ENCODE peak calls at places on chromosomes 12 and 14, in seven cellular contexts. One of them, this sample, is unnamed.
A peak's percentile ranks its signal among the peaks of the same experiment; 100 is the strongest.

GRCh38 chr12:122318607-122319311 is 52.5 kb upstream of the VPS33A start:
- DNase-seq in NCI-H1417: no peak
- DNase-seq in activated CD4-positive, alpha-beta memory T cell treated with anti-CD3 and anti-CD28 coated beads, Interleukin-2, amount 10 ng/mL, durations not matched to agents 7 days and 5 days: no peak
- DNase-seq in thyroid gland: no peak
- DNase-seq in GM04504: peak; percentile 95
- DNase-seq in foreskin fibroblast: peak; percentile 80
- DNase-seq in omental fat pad: no peak
- DNase-seq in this sample: no peak

GRCh38 chr12:106642991-106643390 is 60.2 kb downstream of the RFX4 start:
- DNase-seq in GM04504: no peak
- DNase-seq in activated CD4-positive, alpha-beta memory T cell treated with anti-CD3 and anti-CD28 coated beads, Interleukin-2, amount 10 ng/mL, durations not matched to agents 7 days and 5 days: no peak
- DNase-seq in thyroid gland: no peak
- DNase-seq in NCI-H1417: no peak
- DNase-seq in omental fat pad: no peak
- DNase-seq in foreskin fibroblast: no peak
- DNase-seq in this sample: no peak

GRCh38 chr14:61315288-61315687 is 6.1 kb upstream of the PRKCH start:
- DNase-seq in GM04504: no peak
- DNase-seq in foreskin fibroblast: no peak
- DNase-seq in omental fat pad: no peak
- DNase-seq in NCI-H1417: no peak
- DNase-seq in activated CD4-positive, alpha-beta memory T cell treated with anti-CD3 and anti-CD28 coated beads, Interleukin-2, amount 10 ng/mL, durations not matched to agents 7 days and 5 days: no peak
- DNase-seq in thyroid gland: no peak
- DNase-seq in this sample: no peak

GRCh38 chr12:131045705-131046460 is 92.2 kb downstream of the ADGRD1 start:
- DNase-seq in omental fat pad: no peak
- DNase-seq in activated CD4-positive, alpha-beta memory T cell treated with anti-CD3 and anti-CD28 coated beads, Interleukin-2, amount 10 ng/mL, durations not matched to agents 7 days and 5 days: no peak
- DNase-seq in NCI-H1417: no peak
- DNase-seq in foreskin fibroblast: no peak
- DNase-seq in GM04504: no peak
- DNase-seq in thyroid gland: no peak
- DNase-seq in this sample: no peak

GRCh38 chr12:123389560-123390351 is 5.8 kb downstream of the KMT5A start:
- DNase-seq in activated CD4-positive, alpha-beta memory T cell treated with anti-CD3 and anti-CD28 coated beads, Interleukin-2, amount 10 ng/mL, durations not matched to agents 7 days and 5 days: peak; percentile 40
- DNase-seq in thyroid gland: peak; percentile 90
- DNase-seq in foreskin fibroblast: peak; percentile 36
- DNase-seq in NCI-H1417: peak; percentile 65
- DNase-seq in GM04504: no peak
- DNase-seq in omental fat pad: no peak
- DNase-seq in this sample: peak; percentile 64

GRCh38 chr12:28535216-28535615 is 345.0 kb downstream of the CCDC91 start:
- DNase-seq in activated CD4-positive, alpha-beta memory T cell treated with anti-CD3 and anti-CD28 coated beads, Interleukin-2, amount 10 ng/mL, durations not matched to agents 7 days and 5 days: no peak
- DNase-seq in NCI-H1417: no peak
- DNase-seq in GM04504: no peak
- DNase-seq in foreskin fibroblast: peak; percentile 59
- DNase-seq in thyroid gland: no peak
- DNase-seq in omental fat pad: no peak
- DNase-seq in this sample: no peak

GRCh38 chr14:53840444-53840843 is 116.2 kb downstream of the BMP4 start:
- DNase-seq in omental fat pad: no peak
- DNase-seq in NCI-H1417: peak; percentile 23
- DNase-seq in activated CD4-positive, alpha-beta memory T cell treated with anti-CD3 and anti-CD28 coated beads, Interleukin-2, amount 10 ng/mL, durations not matched to agents 7 days and 5 days: no peak
- DNase-seq in GM04504: no peak
- DNase-seq in foreskin fibroblast: no peak
- DNase-seq in thyroid gland: no peak
- DNase-seq in this sample: no peak

GRCh38 chr14:56892959-56893358 is 82.7 kb upstream of the OTX2 start:
- DNase-seq in NCI-H1417: no peak
- DNase-seq in omental fat pad: no peak
- DNase-seq in thyroid gland: no peak
- DNase-seq in GM04504: no peak
- DNase-seq in activated CD4-positive, alpha-beta memory T cell treated with anti-CD3 and anti-CD28 coated beads, Interleukin-2, amount 10 ng/mL, durations not matched to agents 7 days and 5 days: no peak
- DNase-seq in foreskin fibroblast: no peak
- DNase-seq in this sample: no peak

GRCh38 chr12:56257491-56258067 is 605 bp downstream of the ANKRD52 start:
- DNase-seq in activated CD4-positive, alpha-beta memory T cell treated with anti-CD3 and anti-CD28 coated beads, Interleukin-2, amount 10 ng/mL, durations not matched to agents 7 days and 5 days: no peak
- DNase-seq in foreskin fibroblast: no peak
- DNase-seq in thyroid gland: peak; percentile 23
- DNase-seq in GM04504: no peak
- DNase-seq in NCI-H1417: peak; percentile 72
- DNase-seq in omental fat pad: no peak
- DNase-seq in this sample: no peak

GRCh38 chr12:76622351-76622750 is 62.8 kb upstream of the OSBPL8 start:
- DNase-seq in activated CD4-positive, alpha-beta memory T cell treated with anti-CD3 and anti-CD28 coated beads, Interleukin-2, amount 10 ng/mL, durations not matched to agents 7 days and 5 days: no peak
- DNase-seq in foreskin fibroblast: no peak
- DNase-seq in thyroid gland: peak; percentile 54
- DNase-seq in NCI-H1417: no peak
- DNase-seq in GM04504: no peak
- DNase-seq in omental fat pad: no peak
- DNase-seq in this sample: no peak

GRCh38 chr12:23564454-23564853 is 385.0 kb downstream of the SOX5 start:
- DNase-seq in omental fat pad: no peak
- DNase-seq in foreskin fibroblast: no peak
- DNase-seq in NCI-H1417: peak; percentile 31
- DNase-seq in GM04504: no peak
- DNase-seq in thyroid gland: no peak
- DNase-seq in activated CD4-positive, alpha-beta memory T cell treated with anti-CD3 and anti-CD28 coated beads, Interleukin-2, amount 10 ng/mL, durations not matched to agents 7 days and 5 days: no peak
- DNase-seq in this sample: no peak

GRCh38 chr14:41993687-41994086 is 387.0 kb downstream of the LRFN5 start:
- DNase-seq in activated CD4-positive, alpha-beta memory T cell treated with anti-CD3 and anti-CD28 coated beads, Interleukin-2, amount 10 ng/mL, durations not matched to agents 7 days and 5 days: no peak
- DNase-seq in foreskin fibroblast: no peak
- DNase-seq in thyroid gland: no peak
- DNase-seq in NCI-H1417: no peak
- DNase-seq in GM04504: no peak
- DNase-seq in omental fat pad: no peak
- DNase-seq in this sample: no peak

GRCh38 chr14:103597623-103598372 is 31.2 kb upstream of the KLC1 start:
- DNase-seq in activated CD4-positive, alpha-beta memory T cell treated with anti-CD3 and anti-CD28 coated beads, Interleukin-2, amount 10 ng/mL, durations not matched to agents 7 days and 5 days: no peak
- DNase-seq in omental fat pad: peak; percentile 33
- DNase-seq in GM04504: peak; percentile 70
- DNase-seq in thyroid gland: no peak
- DNase-seq in foreskin fibroblast: peak; percentile 92
- DNase-seq in NCI-H1417: no peak
- DNase-seq in this sample: no peak

GRCh38 chr12:54357802-54358619 is 6.3 kb downstream of the GPR84 start:
- DNase-seq in foreskin fibroblast: no peak
- DNase-seq in thyroid gland: no peak
- DNase-seq in GM04504: no peak
- DNase-seq in activated CD4-positive, alpha-beta memory T cell treated with anti-CD3 and anti-CD28 coated beads, Interleukin-2, amount 10 ng/mL, durations not matched to agents 7 days and 5 days: peak; percentile 65
- DNase-seq in omental fat pad: no peak
- DNase-seq in NCI-H1417: peak; percentile 78
- DNase-seq in this sample: no peak

GRCh38 chr14:98290596-98290995 is 981.4 kb downstream of the BCL11B start:
- DNase-seq in NCI-H1417: no peak
- DNase-seq in GM04504: no peak
- DNase-seq in omental fat pad: no peak
- DNase-seq in activated CD4-positive, alpha-beta memory T cell treated with anti-CD3 and anti-CD28 coated beads, Interleukin-2, amount 10 ng/mL, durations not matched to agents 7 days and 5 days: no peak
- DNase-seq in thyroid gland: no peak
- DNase-seq in foreskin fibroblast: no peak
- DNase-seq in this sample: no peak

GRCh38 chr14:99508896-99509629 is 27.9 kb downstream of the CCNK start:
- DNase-seq in foreskin fibroblast: no peak
- DNase-seq in NCI-H1417: no peak
- DNase-seq in omental fat pad: no peak
- DNase-seq in GM04504: no peak
- DNase-seq in activated CD4-positive, alpha-beta memory T cell treated with anti-CD3 and anti-CD28 coated beads, Interleukin-2, amount 10 ng/mL, durations not matched to agents 7 days and 5 days: no peak
- DNase-seq in thyroid gland: no peak
- DNase-seq in this sample: no peak

GRCh38 chr14:93007225-93007997 is 84.5 kb downstream of the CHGA start:
- DNase-seq in GM04504: no peak
- DNase-seq in thyroid gland: no peak
- DNase-seq in activated CD4-positive, alpha-beta memory T cell treated with anti-CD3 and anti-CD28 coated beads, Interleukin-2, amount 10 ng/mL, durations not matched to agents 7 days and 5 days: no peak
- DNase-seq in omental fat pad: no peak
- DNase-seq in foreskin fibroblast: peak; percentile 68
- DNase-seq in NCI-H1417: no peak
- DNase-seq in this sample: no peak

GRCh38 chr14:64114166-64114565 is 180.0 kb downstream of the ESR2 start:
- DNase-seq in foreskin fibroblast: no peak
- DNase-seq in omental fat pad: no peak
- DNase-seq in thyroid gland: no peak
- DNase-seq in NCI-H1417: no peak
- DNase-seq in GM04504: no peak
- DNase-seq in activated CD4-positive, alpha-beta memory T cell treated with anti-CD3 and anti-CD28 coated beads, Interleukin-2, amount 10 ng/mL, durations not matched to agents 7 days and 5 days: no peak
- DNase-seq in this sample: no peak

GRCh38 chr12:87305481-87305880 is 723.7 kb downstream of the C12orf50 start:
- DNase-seq in GM04504: no peak
- DNase-seq in foreskin fibroblast: no peak
- DNase-seq in activated CD4-positive, alpha-beta memory T cell treated with anti-CD3 and anti-CD28 coated beads, Interleukin-2, amount 10 ng/mL, durations not matched to agents 7 days and 5 days: no peak
- DNase-seq in thyroid gland: no peak
- DNase-seq in NCI-H1417: no peak
- DNase-seq in omental fat pad: no peak
- DNase-seq in this sample: no peak

GRCh38 chr12:88493651-88494050 is 86.6 kb downstream of the KITLG start:
- DNase-seq in thyroid gland: no peak
- DNase-seq in GM04504: no peak
- DNase-seq in NCI-H1417: no peak
- DNase-seq in activated CD4-positive, alpha-beta memory T cell treated with anti-CD3 and anti-CD28 coated beads, Interleukin-2, amount 10 ng/mL, durations not matched to agents 7 days and 5 days: no peak
- DNase-seq in omental fat pad: no peak
- DNase-seq in foreskin fibroblast: peak; percentile 73
- DNase-seq in this sample: no peak